ENCODE peak calls at places on chromosomes 6 and 20, in nine cellular contexts. P, W, F, G, C, A, I, H and M are unnamed samples.

GRCh38 chr6:169253341-169253740 is 305 bp downstream of the THBS2 start:
- DNase-seq in C (no peak), H (no peak), W (no peak), A (no peak), G (no peak), I (no peak), P (no peak), F (no peak), M (no peak)

GRCh38 chr20:52075400-52075799 is 116.2 kb downstream of the ZFP64 start:
- DNase-seq in F (no peak), G (no peak), I (no peak), P (no peak), W (no peak), H (no peak), C (no peak), A (no peak), M (no peak)

GRCh38 chr6:125839879-125840278 is 49.1 kb downstream of the NCOA7 start:
- DNase-seq in G (no peak), W (no peak), C (no peak), F (no peak), I (no peak), H (no peak), P (no peak), A (no peak), M (no peak)

GRCh38 chr6:27019651-27020552 is 227.6 kb upstream of the PRSS16 start:
- DNase-seq in A (peak; percentile 94), F (peak; percentile 51), G (peak; percentile 96), C (peak; percentile 88), I (peak; percentile 87), W (peak; percentile 95), P (peak; percentile 84), H (peak; percentile 79), M (peak; percentile 95)

GRCh38 chr6:44133003-44133931 is 5.9 kb downstream of the TMEM63B start:
- DNase-seq in C (peak; percentile 42), I (peak; percentile 94), H (no peak), P (no peak), G (no peak), F (peak; percentile 55), W (no peak), A (peak; percentile 54), M (peak; percentile 80)

GRCh38 chr6:143581835-143582480 is 70.4 kb upstream of the FUCA2 start:
- DNase-seq in G (no peak), I (no peak), P (no peak), W (no peak), A (no peak), C (no peak), F (no peak), H (no peak), M (no peak)

GRCh38 chr20:36591854-36592641 is 13.5 kb upstream of the RAB5IF start:
- DNase-seq in C (no peak), A (peak; percentile 47), H (no peak), G (no peak), W (no peak), F (no peak), I (peak; percentile 46), P (no peak), M (no peak)

GRCh38 chr6:43395822-43396221 is 26.4 kb upstream of the ZNF318 start:
- DNase-seq in W (no peak), H (no peak), I (peak; percentile 36), F (no peak), G (no peak), C (no peak), P (no peak), A (no peak), M (no peak)

GRCh38 chr6:48736486-48737206 is 625.6 kb upstream of the PTCHD4 start:
- DNase-seq in H (no peak), F (peak; percentile 75), G (no peak), A (no peak), C (no peak), P (no peak), W (no peak), I (peak; percentile 3), M (no peak)

GRCh38 chr20:41348430-41349172 is 8.0 kb downstream of the LPIN3 start:
- DNase-seq in P (no peak), A (no peak), C (no peak), H (no peak), G (no peak), F (no peak), I (no peak), W (no peak), M (no peak)

GRCh38 chr20:18527339-18527738 is 19.6 kb downstream of the SEC23B start:
- DNase-seq in G (no peak), F (no peak), P (no peak), C (no peak), H (no peak), A (no peak), I (no peak), W (no peak), M (no peak)
- H3K36me3 ChIP-seq in G (peaks cover 40% of the 10 kb centered on the region), F (peaks cover 71% of the 10 kb centered on the region), P (peaks cover 82% of the 10 kb centered on the region), C (peaks cover 13% of the 10 kb centered on the region), H (peaks cover 82% of the 10 kb centered on the region), A (peaks cover 68% of the 10 kb centered on the region), I (peaks cover 42% of the 10 kb centered on the region), W (peaks cover 86% of the 10 kb centered on the region), M (peaks cover 87% of the 10 kb centered on the region)

GRCh38 chr6:17472653-17473183 is 79.3 kb downstream of the CAP2 start:
- DNase-seq in F (no peak), G (no peak), C (no peak), H (no peak), A (no peak), W (no peak), I (peak; percentile 52), P (no peak), M (no peak)
- TF ChIP-seq POLR2AphosphoS5 in F (no peak), G (no peak), C (no peak), H (no peak), A (no peak), W (no peak), I (no peak), P (no peak), M (no peak)

GRCh38 chr20:64100566-64100888 is 6.8 kb downstream of the NPBWR2 start:
- DNase-seq in G (no peak), C (no peak), I (no peak), F (no peak), A (no peak), W (no peak), P (no peak), H (no peak), M (no peak)

GRCh38 chr20:64098471-64099013 is 8.8 kb downstream of the NPBWR2 start:
- DNase-seq in F (no peak), G (no peak), W (no peak), H (no peak), C (no peak), A (no peak), I (no peak), P (no peak), M (no peak)

GRCh38 chr20:64099086-64099786 is 8.1 kb downstream of the NPBWR2 start:
- DNase-seq in H (no peak), I (no peak), C (no peak), W (no peak), P (no peak), A (no peak), G (no peak), F (no peak), M (no peak)

GRCh38 chr20:64100946-64101688 is 6.2 kb downstream of the NPBWR2 start:
- DNase-seq in H (no peak), G (no peak), C (no peak), F (no peak), W (no peak), P (peak; percentile 34), I (no peak), A (no peak), M (no peak)

GRCh38 chr20:64099880-64100565 is 7.3 kb downstream of the NPBWR2 start:
- DNase-seq in C (no peak), A (no peak), W (no peak), P (no peak), F (no peak), I (no peak), H (no peak), G (no peak), M (no peak)
- H3K27ac ChIP-seq in C (no peak overlapping the region), A (no peak overlapping the region), W (no peak overlapping the region), P (no peak overlapping the region), F (no peak overlapping the region), I (no peak overlapping the region), H (no peak overlapping the region), G (no peak overlapping the region), M (no peak overlapping the region)

DNA sequence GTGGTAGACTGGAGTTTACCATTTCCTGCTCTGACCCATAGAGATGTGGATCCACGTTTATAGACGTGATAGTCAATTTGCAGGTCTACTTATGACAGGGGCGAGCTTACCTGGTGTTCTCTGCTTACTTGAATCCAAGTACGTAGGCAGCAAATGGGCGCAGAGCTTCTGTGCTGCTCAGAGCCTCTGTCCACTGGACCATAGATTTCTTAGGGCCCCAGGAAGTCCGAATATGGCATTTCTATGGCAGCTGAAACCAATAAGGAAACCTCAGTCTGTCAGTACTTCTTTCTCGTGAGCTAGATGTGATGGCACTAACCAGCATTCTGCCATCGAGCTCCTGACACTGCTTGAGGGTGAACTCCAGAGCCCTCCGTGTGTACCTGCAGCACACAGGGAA is 19.5 kb upstream of the NPEPL1 start:
- DNase-seq in F (no peak), C (no peak), W (peak; percentile 17), A (no peak), G (no peak), H (no peak), I (no peak), P (no peak), M (no peak)
- H3K36me3 ChIP-seq in F (peaks cover 67% of the 10 kb centered on the region), C (peaks cover 3% of the 10 kb centered on the region), W (peaks cover 77% of the 10 kb centered on the region), A (peaks cover 83% of the 10 kb centered on the region), G (peaks cover 19% of the 10 kb centered on the region), H (peaks cover 86% of the 10 kb centered on the region), I (peaks cover 67% of the 10 kb centered on the region), P (peaks cover 61% of the 10 kb centered on the region), M (peaks cover 13% of the 10 kb centered on the region)

GRCh38 chr6:15526129-15526764 is 136.6 kb downstream of the DTNBP1 start:
- DNase-seq in C (no peak), W (no peak), F (no peak), A (no peak), G (no peak), H (no peak), I (no peak), P (no peak), M (no peak)
- TF ChIP-seq POLR2AphosphoS5 in C (no peak), W (no peak), F (no peak), A (no peak), G (no peak), H (no peak), I (no peak), P (no peak), M (no peak)

GRCh38 chr6:71288228-71289038 is at the start of gene OGFRL1:
- DNase-seq in W (no peak), I (peak; percentile 96), C (peak; percentile 86), F (no peak), A (no peak), G (peak; percentile 25), P (peak; percentile 97), H (peak; percentile 85), M (peak; percentile 88)

GRCh38 chr6:71287038-71287437 is 1.6 kb upstream of the OGFRL1 start:
- DNase-seq in C (peak; percentile 43), G (no peak), F (no peak), H (peak; percentile 65), I (no peak), A (no peak), W (no peak), P (peak; percentile 73), M (peak; percentile 71)

GRCh38 chr6:71289802-71290175 is 1.2 kb downstream of the OGFRL1 start:
- DNase-seq in C (no peak), I (no peak), F (no peak), P (no peak), G (no peak), A (no peak), H (no peak), W (no peak), M (no peak)

GRCh38 chr6:71289039-71289801 is 609 bp downstream of the OGFRL1 start:
- DNase-seq in G (no peak), F (no peak), C (no peak), A (no peak), I (peak; percentile 83), P (peak; percentile 94), W (no peak), H (peak; percentile 62), M (peak; percentile 65)

GRCh38 chr6:71287926-71288227 is 734 bp upstream of the OGFRL1 start:
- DNase-seq in P (no peak), A (no peak), G (no peak), C (no peak), W (no peak), I (no peak), F (no peak), H (no peak), M (no peak)
- H3K27ac ChIP-seq in P (peak overlapping the region; percentile 98), A (no peak overlapping the region), G (peak overlapping the region; percentile 61), C (peak overlapping the region; percentile 99), W (peak overlapping the region; percentile 92), I (peak overlapping the region; percentile 61), F (no peak overlapping the region), H (peak overlapping the region; percentile 92), M (peak overlapping the region; percentile 94)